ENCODE peak calls at places on chromosomes 12 and 14, in five cellular contexts. One of them, this sample, is unnamed.
A peak's percentile ranks its signal among the peaks of the same experiment; 100 is the strongest.

GRCh38 chr14:51321036-51321435 is 81.0 kb downstream of the TMX1 start:
- DNase-seq in CD8-positive, alpha-beta T cell: no peak
- DNase-seq in stimulated activated naive B cell treated with anti-CD40 and anti-IgM and Interleukin-4, amounts not matched to agents 10 μg/mL and 1 μg/mL and 100 μg/mL, for 72 hours: no peak
- DNase-seq in T-helper 2 cell: no peak
- DNase-seq in activated CD8-positive, alpha-beta T cell treated with anti-CD3 and anti-CD28 coated beads for 36 hours: no peak
- DNase-seq in this sample: no peak

GRCh38 chr12:47808049-47808448 is 11.7 kb downstream of the HDAC7 start:
- DNase-seq in CD8-positive, alpha-beta T cell: peak; percentile 74
- DNase-seq in stimulated activated naive B cell treated with anti-CD40 and anti-IgM and Interleukin-4, amounts not matched to agents 10 μg/mL and 1 μg/mL and 100 μg/mL, for 72 hours: peak; percentile 81
- DNase-seq in T-helper 2 cell: peak; percentile 60
- DNase-seq in activated CD8-positive, alpha-beta T cell treated with anti-CD3 and anti-CD28 coated beads for 36 hours: peak; percentile 98
- DNase-seq in this sample: peak; percentile 39

GRCh38 chr12:76299536-76300296 is 48.5 kb downstream of the BBS10 start:
- DNase-seq in CD8-positive, alpha-beta T cell: no peak
- DNase-seq in stimulated activated naive B cell treated with anti-CD40 and anti-IgM and Interleukin-4, amounts not matched to agents 10 μg/mL and 1 μg/mL and 100 μg/mL, for 72 hours: no peak
- DNase-seq in T-helper 2 cell: no peak
- DNase-seq in activated CD8-positive, alpha-beta T cell treated with anti-CD3 and anti-CD28 coated beads for 36 hours: no peak
- DNase-seq in this sample: no peak

GRCh38 chr14:46322730-46323425 is 328.7 kb downstream of the RPL10L start:
- DNase-seq in CD8-positive, alpha-beta T cell: no peak
- DNase-seq in stimulated activated naive B cell treated with anti-CD40 and anti-IgM and Interleukin-4, amounts not matched to agents 10 μg/mL and 1 μg/mL and 100 μg/mL, for 72 hours: no peak
- DNase-seq in T-helper 2 cell: no peak
- DNase-seq in activated CD8-positive, alpha-beta T cell treated with anti-CD3 and anti-CD28 coated beads for 36 hours: no peak
- DNase-seq in this sample: no peak

GRCh38 chr14:49461529-49462401 is 124.4 kb downstream of the RPS29 start:
- DNase-seq in CD8-positive, alpha-beta T cell: peak; percentile 60
- DNase-seq in stimulated activated naive B cell treated with anti-CD40 and anti-IgM and Interleukin-4, amounts not matched to agents 10 μg/mL and 1 μg/mL and 100 μg/mL, for 72 hours: peak; percentile 28
- DNase-seq in T-helper 2 cell: peak; percentile 39
- DNase-seq in activated CD8-positive, alpha-beta T cell treated with anti-CD3 and anti-CD28 coated beads for 36 hours: peak; percentile 82
- DNase-seq in this sample: peak; percentile 31

GRCh38 chr12:5447329-5447728 is 15.4 kb downstream of the NTF3 start:
- DNase-seq in CD8-positive, alpha-beta T cell: no peak
- DNase-seq in stimulated activated naive B cell treated with anti-CD40 and anti-IgM and Interleukin-4, amounts not matched to agents 10 μg/mL and 1 μg/mL and 100 μg/mL, for 72 hours: no peak
- DNase-seq in T-helper 2 cell: no peak
- DNase-seq in activated CD8-positive, alpha-beta T cell treated with anti-CD3 and anti-CD28 coated beads for 36 hours: no peak
- DNase-seq in this sample: no peak

GRCh38 chr12:44372259-44372658 is 503.9 kb downstream of the NELL2 start:
- DNase-seq in CD8-positive, alpha-beta T cell: no peak
- DNase-seq in stimulated activated naive B cell treated with anti-CD40 and anti-IgM and Interleukin-4, amounts not matched to agents 10 μg/mL and 1 μg/mL and 100 μg/mL, for 72 hours: no peak
- DNase-seq in T-helper 2 cell: no peak
- DNase-seq in activated CD8-positive, alpha-beta T cell treated with anti-CD3 and anti-CD28 coated beads for 36 hours: no peak
- DNase-seq in this sample: no peak

GRCh38 chr12:108837239-108837638 is 20.1 kb downstream of the SSH1 start:
- DNase-seq in CD8-positive, alpha-beta T cell: no peak
- DNase-seq in stimulated activated naive B cell treated with anti-CD40 and anti-IgM and Interleukin-4, amounts not matched to agents 10 μg/mL and 1 μg/mL and 100 μg/mL, for 72 hours: no peak
- DNase-seq in T-helper 2 cell: no peak
- DNase-seq in activated CD8-positive, alpha-beta T cell treated with anti-CD3 and anti-CD28 coated beads for 36 hours: no peak
- DNase-seq in this sample: no peak

GRCh38 chr14:28773917-28774691 is 7.5 kb downstream of the FOXG1 start:
- DNase-seq in CD8-positive, alpha-beta T cell: no peak
- DNase-seq in stimulated activated naive B cell treated with anti-CD40 and anti-IgM and Interleukin-4, amounts not matched to agents 10 μg/mL and 1 μg/mL and 100 μg/mL, for 72 hours: no peak
- DNase-seq in T-helper 2 cell: no peak
- DNase-seq in activated CD8-positive, alpha-beta T cell treated with anti-CD3 and anti-CD28 coated beads for 36 hours: no peak
- DNase-seq in this sample: no peak

GRCh38 chr12:8553088-8553627 is 12.5 kb upstream of the CLEC4E start:
- DNase-seq in CD8-positive, alpha-beta T cell: no peak
- DNase-seq in stimulated activated naive B cell treated with anti-CD40 and anti-IgM and Interleukin-4, amounts not matched to agents 10 μg/mL and 1 μg/mL and 100 μg/mL, for 72 hours: no peak
- DNase-seq in T-helper 2 cell: no peak
- DNase-seq in activated CD8-positive, alpha-beta T cell treated with anti-CD3 and anti-CD28 coated beads for 36 hours: no peak
- DNase-seq in this sample: no peak

GRCh38 chr14:75518625-75519024 is 3.6 kb upstream of the BATF start:
- DNase-seq in CD8-positive, alpha-beta T cell: no peak
- DNase-seq in stimulated activated naive B cell treated with anti-CD40 and anti-IgM and Interleukin-4, amounts not matched to agents 10 μg/mL and 1 μg/mL and 100 μg/mL, for 72 hours: no peak
- DNase-seq in T-helper 2 cell: no peak
- DNase-seq in activated CD8-positive, alpha-beta T cell treated with anti-CD3 and anti-CD28 coated beads for 36 hours: peak; percentile 79
- DNase-seq in this sample: no peak

GRCh38 chr12:117579939-117580717 is 218.7 kb upstream of the NOS1 start:
- DNase-seq in CD8-positive, alpha-beta T cell: no peak
- DNase-seq in stimulated activated naive B cell treated with anti-CD40 and anti-IgM and Interleukin-4, amounts not matched to agents 10 μg/mL and 1 μg/mL and 100 μg/mL, for 72 hours: no peak
- DNase-seq in T-helper 2 cell: no peak
- DNase-seq in activated CD8-positive, alpha-beta T cell treated with anti-CD3 and anti-CD28 coated beads for 36 hours: no peak
- DNase-seq in this sample: no peak

GRCh38 chr14:21476526-21476924 is 234 bp downstream of the RAB2B start:
- DNase-seq in CD8-positive, alpha-beta T cell: peak; percentile 83
- DNase-seq in stimulated activated naive B cell treated with anti-CD40 and anti-IgM and Interleukin-4, amounts not matched to agents 10 μg/mL and 1 μg/mL and 100 μg/mL, for 72 hours: no peak
- DNase-seq in T-helper 2 cell: no peak
- DNase-seq in activated CD8-positive, alpha-beta T cell treated with anti-CD3 and anti-CD28 coated beads for 36 hours: no peak
- DNase-seq in this sample: peak; percentile 38

GRCh38 chr12:122871851-122872785 is 23.8 kb downstream of the VPS37B start:
- DNase-seq in CD8-positive, alpha-beta T cell: no peak
- DNase-seq in stimulated activated naive B cell treated with anti-CD40 and anti-IgM and Interleukin-4, amounts not matched to agents 10 μg/mL and 1 μg/mL and 100 μg/mL, for 72 hours: peak; percentile 74
- DNase-seq in T-helper 2 cell: peak; percentile 26
- DNase-seq in activated CD8-positive, alpha-beta T cell treated with anti-CD3 and anti-CD28 coated beads for 36 hours: peak; percentile 86
- DNase-seq in this sample: no peak

GRCh38 chr12:110245278-110245868 is 35.7 kb upstream of the ATP2A2 start:
- DNase-seq in CD8-positive, alpha-beta T cell: peak; percentile 49
- DNase-seq in stimulated activated naive B cell treated with anti-CD40 and anti-IgM and Interleukin-4, amounts not matched to agents 10 μg/mL and 1 μg/mL and 100 μg/mL, for 72 hours: peak; percentile 7
- DNase-seq in T-helper 2 cell: no peak
- DNase-seq in activated CD8-positive, alpha-beta T cell treated with anti-CD3 and anti-CD28 coated beads for 36 hours: peak; percentile 68
- DNase-seq in this sample: peak; percentile 43

GRCh38 chr12:59431266-59431665 is 164.6 kb upstream of the SLC16A7 start:
- DNase-seq in CD8-positive, alpha-beta T cell: no peak
- DNase-seq in stimulated activated naive B cell treated with anti-CD40 and anti-IgM and Interleukin-4, amounts not matched to agents 10 μg/mL and 1 μg/mL and 100 μg/mL, for 72 hours: no peak
- DNase-seq in T-helper 2 cell: no peak
- DNase-seq in activated CD8-positive, alpha-beta T cell treated with anti-CD3 and anti-CD28 coated beads for 36 hours: no peak
- DNase-seq in this sample: no peak

GRCh38 chr12:65854629-65855028 is 30.3 kb downstream of the HMGA2 start:
- DNase-seq in CD8-positive, alpha-beta T cell: no peak
- DNase-seq in stimulated activated naive B cell treated with anti-CD40 and anti-IgM and Interleukin-4, amounts not matched to agents 10 μg/mL and 1 μg/mL and 100 μg/mL, for 72 hours: no peak
- DNase-seq in T-helper 2 cell: no peak
- DNase-seq in activated CD8-positive, alpha-beta T cell treated with anti-CD3 and anti-CD28 coated beads for 36 hours: no peak
- DNase-seq in this sample: no peak

GRCh38 chr12:75481774-75482173 is 1.2 kb downstream of the GLIPR1 start:
- DNase-seq in CD8-positive, alpha-beta T cell: no peak
- DNase-seq in stimulated activated naive B cell treated with anti-CD40 and anti-IgM and Interleukin-4, amounts not matched to agents 10 μg/mL and 1 μg/mL and 100 μg/mL, for 72 hours: no peak
- DNase-seq in T-helper 2 cell: no peak
- DNase-seq in activated CD8-positive, alpha-beta T cell treated with anti-CD3 and anti-CD28 coated beads for 36 hours: no peak
- DNase-seq in this sample: no peak

GRCh38 chr12:108004368-108004767 is 124.7 kb upstream of the WSCD2 start:
- DNase-seq in CD8-positive, alpha-beta T cell: no peak
- DNase-seq in stimulated activated naive B cell treated with anti-CD40 and anti-IgM and Interleukin-4, amounts not matched to agents 10 μg/mL and 1 μg/mL and 100 μg/mL, for 72 hours: no peak
- DNase-seq in T-helper 2 cell: no peak
- DNase-seq in activated CD8-positive, alpha-beta T cell treated with anti-CD3 and anti-CD28 coated beads for 36 hours: no peak
- DNase-seq in this sample: no peak

GRCh38 chr12:86275356-86275755 is 19.2 kb upstream of the MGAT4C start:
- DNase-seq in CD8-positive, alpha-beta T cell: no peak
- DNase-seq in stimulated activated naive B cell treated with anti-CD40 and anti-IgM and Interleukin-4, amounts not matched to agents 10 μg/mL and 1 μg/mL and 100 μg/mL, for 72 hours: no peak
- DNase-seq in T-helper 2 cell: no peak
- DNase-seq in activated CD8-positive, alpha-beta T cell treated with anti-CD3 and anti-CD28 coated beads for 36 hours: no peak
- DNase-seq in this sample: no peak

GRCh38 chr12:31117203-31118011 is 43.7 kb downstream of the DDX11 start:
- DNase-seq in CD8-positive, alpha-beta T cell: peak; percentile 69
- DNase-seq in stimulated activated naive B cell treated with anti-CD40 and anti-IgM and Interleukin-4, amounts not matched to agents 10 μg/mL and 1 μg/mL and 100 μg/mL, for 72 hours: peak; percentile 32
- DNase-seq in T-helper 2 cell: peak; percentile 54
- DNase-seq in activated CD8-positive, alpha-beta T cell treated with anti-CD3 and anti-CD28 coated beads for 36 hours: peak; percentile 63
- DNase-seq in this sample: peak; percentile 54

GRCh38 chr14:106134901-106135300 is 608.5 kb downstream of the TMEM121 start:
- DNase-seq in CD8-positive, alpha-beta T cell: no peak
- DNase-seq in stimulated activated naive B cell treated with anti-CD40 and anti-IgM and Interleukin-4, amounts not matched to agents 10 μg/mL and 1 μg/mL and 100 μg/mL, for 72 hours: no peak
- DNase-seq in T-helper 2 cell: no peak
- DNase-seq in activated CD8-positive, alpha-beta T cell treated with anti-CD3 and anti-CD28 coated beads for 36 hours: no peak
- DNase-seq in this sample: no peak

GRCh38 chr12:75960086-75960910 is 71.3 kb downstream of the PHLDA1 start:
- DNase-seq in CD8-positive, alpha-beta T cell: no peak
- DNase-seq in stimulated activated naive B cell treated with anti-CD40 and anti-IgM and Interleukin-4, amounts not matched to agents 10 μg/mL and 1 μg/mL and 100 μg/mL, for 72 hours: no peak
- DNase-seq in T-helper 2 cell: no peak
- DNase-seq in activated CD8-positive, alpha-beta T cell treated with anti-CD3 and anti-CD28 coated beads for 36 hours: no peak
- DNase-seq in this sample: no peak

GRCh38 chr14:88129306-88130056 is 124.5 kb downstream of the GPR65 start:
- DNase-seq in CD8-positive, alpha-beta T cell: no peak
- DNase-seq in stimulated activated naive B cell treated with anti-CD40 and anti-IgM and Interleukin-4, amounts not matched to agents 10 μg/mL and 1 μg/mL and 100 μg/mL, for 72 hours: peak; percentile 3
- DNase-seq in T-helper 2 cell: no peak
- DNase-seq in activated CD8-positive, alpha-beta T cell treated with anti-CD3 and anti-CD28 coated beads for 36 hours: peak; percentile 15
- DNase-seq in this sample: no peak

GRCh38 chr14:36496346-36496745 is 23.7 kb downstream of the NKX2-1 start:
- DNase-seq in CD8-positive, alpha-beta T cell: no peak
- DNase-seq in stimulated activated naive B cell treated with anti-CD40 and anti-IgM and Interleukin-4, amounts not matched to agents 10 μg/mL and 1 μg/mL and 100 μg/mL, for 72 hours: no peak
- DNase-seq in T-helper 2 cell: no peak
- DNase-seq in activated CD8-positive, alpha-beta T cell treated with anti-CD3 and anti-CD28 coated beads for 36 hours: no peak
- DNase-seq in this sample: no peak

GRCh38 chr12:91538418-91538817 is 355.8 kb upstream of the DCN start:
- DNase-seq in CD8-positive, alpha-beta T cell: no peak
- DNase-seq in stimulated activated naive B cell treated with anti-CD40 and anti-IgM and Interleukin-4, amounts not matched to agents 10 μg/mL and 1 μg/mL and 100 μg/mL, for 72 hours: no peak
- DNase-seq in T-helper 2 cell: no peak
- DNase-seq in activated CD8-positive, alpha-beta T cell treated with anti-CD3 and anti-CD28 coated beads for 36 hours: no peak
- DNase-seq in this sample: no peak

GRCh38 chr12:27733052-27733656 is 22.5 kb downstream of the MRPS35 start:
- DNase-seq in CD8-positive, alpha-beta T cell: peak; percentile 37
- DNase-seq in stimulated activated naive B cell treated with anti-CD40 and anti-IgM and Interleukin-4, amounts not matched to agents 10 μg/mL and 1 μg/mL and 100 μg/mL, for 72 hours: no peak
- DNase-seq in T-helper 2 cell: no peak
- DNase-seq in activated CD8-positive, alpha-beta T cell treated with anti-CD3 and anti-CD28 coated beads for 36 hours: peak; percentile 47
- DNase-seq in this sample: no peak

GRCh38 chr14:91508105-91508504 is 2.0 kb downstream of the PPP4R3A start:
- DNase-seq in CD8-positive, alpha-beta T cell: no peak
- DNase-seq in stimulated activated naive B cell treated with anti-CD40 and anti-IgM and Interleukin-4, amounts not matched to agents 10 μg/mL and 1 μg/mL and 100 μg/mL, for 72 hours: no peak
- DNase-seq in T-helper 2 cell: no peak
- DNase-seq in activated CD8-positive, alpha-beta T cell treated with anti-CD3 and anti-CD28 coated beads for 36 hours: no peak
- DNase-seq in this sample: no peak

GRCh38 chr14:63178912-63179311 is 25.3 kb upstream of the RHOJ start:
- DNase-seq in CD8-positive, alpha-beta T cell: no peak
- DNase-seq in stimulated activated naive B cell treated with anti-CD40 and anti-IgM and Interleukin-4, amounts not matched to agents 10 μg/mL and 1 μg/mL and 100 μg/mL, for 72 hours: no peak
- DNase-seq in T-helper 2 cell: no peak
- DNase-seq in activated CD8-positive, alpha-beta T cell treated with anti-CD3 and anti-CD28 coated beads for 36 hours: no peak
- DNase-seq in this sample: no peak

GRCh38 chr12:117362391-117362790 is 965 bp upstream of the NOS1 start:
- DNase-seq in CD8-positive, alpha-beta T cell: no peak
- DNase-seq in stimulated activated naive B cell treated with anti-CD40 and anti-IgM and Interleukin-4, amounts not matched to agents 10 μg/mL and 1 μg/mL and 100 μg/mL, for 72 hours: no peak
- DNase-seq in T-helper 2 cell: no peak
- DNase-seq in activated CD8-positive, alpha-beta T cell treated with anti-CD3 and anti-CD28 coated beads for 36 hours: no peak
- DNase-seq in this sample: no peak

GRCh38 chr14:89491701-89492381 is 74.8 kb upstream of the FOXN3 start:
- DNase-seq in CD8-positive, alpha-beta T cell: no peak
- DNase-seq in stimulated activated naive B cell treated with anti-CD40 and anti-IgM and Interleukin-4, amounts not matched to agents 10 μg/mL and 1 μg/mL and 100 μg/mL, for 72 hours: no peak
- DNase-seq in T-helper 2 cell: no peak
- DNase-seq in activated CD8-positive, alpha-beta T cell treated with anti-CD3 and anti-CD28 coated beads for 36 hours: no peak
- DNase-seq in this sample: no peak

GRCh38 chr14:102164241-102164641 is 24.5 kb downstream of the WDR20 start:
- DNase-seq in CD8-positive, alpha-beta T cell: no peak
- DNase-seq in stimulated activated naive B cell treated with anti-CD40 and anti-IgM and Interleukin-4, amounts not matched to agents 10 μg/mL and 1 μg/mL and 100 μg/mL, for 72 hours: no peak
- DNase-seq in T-helper 2 cell: no peak
- DNase-seq in activated CD8-positive, alpha-beta T cell treated with anti-CD3 and anti-CD28 coated beads for 36 hours: no peak
- DNase-seq in this sample: no peak

GRCh38 chr12:105744659-105745058 is 394.1 kb downstream of the NUAK1 start:
- DNase-seq in CD8-positive, alpha-beta T cell: no peak
- DNase-seq in stimulated activated naive B cell treated with anti-CD40 and anti-IgM and Interleukin-4, amounts not matched to agents 10 μg/mL and 1 μg/mL and 100 μg/mL, for 72 hours: no peak
- DNase-seq in T-helper 2 cell: no peak
- DNase-seq in activated CD8-positive, alpha-beta T cell treated with anti-CD3 and anti-CD28 coated beads for 36 hours: no peak
- DNase-seq in this sample: no peak

GRCh38 chr14:33754264-33754663 is 196.6 kb downstream of the EGLN3 start:
- DNase-seq in CD8-positive, alpha-beta T cell: no peak
- DNase-seq in stimulated activated naive B cell treated with anti-CD40 and anti-IgM and Interleukin-4, amounts not matched to agents 10 μg/mL and 1 μg/mL and 100 μg/mL, for 72 hours: no peak
- DNase-seq in T-helper 2 cell: no peak
- DNase-seq in activated CD8-positive, alpha-beta T cell treated with anti-CD3 and anti-CD28 coated beads for 36 hours: no peak
- DNase-seq in this sample: no peak

GRCh38 chr12:99135376-99135775 is 490.3 kb downstream of the APAF1 start:
- DNase-seq in CD8-positive, alpha-beta T cell: no peak
- DNase-seq in stimulated activated naive B cell treated with anti-CD40 and anti-IgM and Interleukin-4, amounts not matched to agents 10 μg/mL and 1 μg/mL and 100 μg/mL, for 72 hours: no peak
- DNase-seq in T-helper 2 cell: no peak
- DNase-seq in activated CD8-positive, alpha-beta T cell treated with anti-CD3 and anti-CD28 coated beads for 36 hours: no peak
- DNase-seq in this sample: no peak

GRCh38 chr12:76547526-76547925 is 12.0 kb downstream of the OSBPL8 start:
- DNase-seq in CD8-positive, alpha-beta T cell: no peak
- DNase-seq in stimulated activated naive B cell treated with anti-CD40 and anti-IgM and Interleukin-4, amounts not matched to agents 10 μg/mL and 1 μg/mL and 100 μg/mL, for 72 hours: no peak
- DNase-seq in T-helper 2 cell: no peak
- DNase-seq in activated CD8-positive, alpha-beta T cell treated with anti-CD3 and anti-CD28 coated beads for 36 hours: no peak
- DNase-seq in this sample: no peak

GRCh38 chr12:93441111-93441616 is 583 bp downstream of the UBE2N start:
- DNase-seq in CD8-positive, alpha-beta T cell: peak; percentile 37
- DNase-seq in stimulated activated naive B cell treated with anti-CD40 and anti-IgM and Interleukin-4, amounts not matched to agents 10 μg/mL and 1 μg/mL and 100 μg/mL, for 72 hours: peak; percentile 10
- DNase-seq in T-helper 2 cell: peak; percentile 41
- DNase-seq in activated CD8-positive, alpha-beta T cell treated with anti-CD3 and anti-CD28 coated beads for 36 hours: peak; percentile 52
- DNase-seq in this sample: no peak

GRCh38 chr12:56206373-56207166 is 15.2 kb downstream of the RNF41 start:
- DNase-seq in CD8-positive, alpha-beta T cell: peak; percentile 31
- DNase-seq in stimulated activated naive B cell treated with anti-CD40 and anti-IgM and Interleukin-4, amounts not matched to agents 10 μg/mL and 1 μg/mL and 100 μg/mL, for 72 hours: peak; percentile 21
- DNase-seq in T-helper 2 cell: no peak
- DNase-seq in activated CD8-positive, alpha-beta T cell treated with anti-CD3 and anti-CD28 coated beads for 36 hours: peak; percentile 67
- DNase-seq in this sample: no peak

GRCh38 chr12:111338096-111338495 is 30.8 kb downstream of the PHETA1 start:
- DNase-seq in CD8-positive, alpha-beta T cell: no peak
- DNase-seq in stimulated activated naive B cell treated with anti-CD40 and anti-IgM and Interleukin-4, amounts not matched to agents 10 μg/mL and 1 μg/mL and 100 μg/mL, for 72 hours: no peak
- DNase-seq in T-helper 2 cell: no peak
- DNase-seq in activated CD8-positive, alpha-beta T cell treated with anti-CD3 and anti-CD28 coated beads for 36 hours: no peak
- DNase-seq in this sample: no peak

GRCh38 chr14:68232643-68233055 is 413.1 kb downstream of the RAD51B start:
- DNase-seq in CD8-positive, alpha-beta T cell: no peak
- DNase-seq in stimulated activated naive B cell treated with anti-CD40 and anti-IgM and Interleukin-4, amounts not matched to agents 10 μg/mL and 1 μg/mL and 100 μg/mL, for 72 hours: peak; percentile 70
- DNase-seq in T-helper 2 cell: no peak
- DNase-seq in activated CD8-positive, alpha-beta T cell treated with anti-CD3 and anti-CD28 coated beads for 36 hours: peak; percentile 67
- DNase-seq in this sample: peak; percentile 23